ENCODE peak calls at places on chromosome 11, in eight cellular contexts. One of them, this sample, is unnamed.
A peak's percentile ranks its signal among the peaks of the same experiment; 100 is the strongest.

GRCh38 chr11:47348859-47349258 is 3.6 kb downstream of the MYBPC3 start:
- DNase-seq in Panc1: no peak
- DNase-seq in HCT116: peak; percentile 32
- DNase-seq in A549: peak; percentile 50
- DNase-seq in HepG2: peak; percentile 53
- DNase-seq in K562: peak; percentile 51
- DNase-seq in SK-N-SH: peak; percentile 65
- DNase-seq in GM23338: peak; percentile 42
- DNase-seq in this sample: no peak

GRCh38 chr11:106473089-106473722 is 395.7 kb downstream of the AASDHPPT start:
- DNase-seq in HCT116: no peak
- DNase-seq in K562: no peak
- DNase-seq in SK-N-SH: no peak
- DNase-seq in A549: no peak
- DNase-seq in GM23338: no peak
- DNase-seq in Panc1: no peak
- DNase-seq in HepG2: no peak
- DNase-seq in this sample: no peak

GRCh38 chr11:2892215-2893020 is 6.8 kb upstream of the CDKN1C start:
- DNase-seq in SK-N-SH: peak; percentile 92
- DNase-seq in GM23338: peak; percentile 88
- DNase-seq in A549: peak; percentile 74
- DNase-seq in HCT116: no peak
- DNase-seq in HepG2: no peak
- DNase-seq in Panc1: no peak
- DNase-seq in K562: peak; percentile 80
- DNase-seq in this sample: peak; percentile 54

GRCh38 chr11:37574361-37574760 is 976.3 kb upstream of the RAG2 start:
- DNase-seq in K562: no peak
- DNase-seq in GM23338: no peak
- DNase-seq in HCT116: no peak
- DNase-seq in HepG2: no peak
- DNase-seq in SK-N-SH: no peak
- DNase-seq in Panc1: no peak
- DNase-seq in A549: no peak
- DNase-seq in this sample: no peak

GRCh38 chr11:84558085-84558905 is 1068.8 kb downstream of the DLG2 start:
- DNase-seq in GM23338: peak; percentile 82
- DNase-seq in K562: peak; percentile 45
- DNase-seq in HepG2: peak; percentile 80
- DNase-seq in HCT116: peak; percentile 18
- DNase-seq in A549: peak; percentile 44
- DNase-seq in Panc1: peak; percentile 20
- DNase-seq in SK-N-SH: peak; percentile 27
- DNase-seq in this sample: peak; percentile 12

GRCh38 chr11:74460065-74460464 is 7.3 kb downstream of the KCNE3 start:
- DNase-seq in SK-N-SH: no peak
- DNase-seq in HepG2: no peak
- DNase-seq in A549: no peak
- DNase-seq in HCT116: no peak
- DNase-seq in K562: peak; percentile 59
- DNase-seq in GM23338: no peak
- DNase-seq in Panc1: no peak
- DNase-seq in this sample: no peak

GRCh38 chr11:121514401-121514981 is 61.7 kb upstream of the SORL1-AS1 start:
- DNase-seq in HepG2: no peak
- DNase-seq in HCT116: no peak
- DNase-seq in Panc1: no peak
- DNase-seq in SK-N-SH: no peak
- DNase-seq in GM23338: no peak
- DNase-seq in A549: no peak
- DNase-seq in K562: no peak
- DNase-seq in this sample: no peak

GRCh38 chr11:46896719-46897406 is 21.5 kb downstream of the LRP4 start:
- DNase-seq in HepG2: peak; percentile 52
- DNase-seq in Panc1: no peak
- DNase-seq in SK-N-SH: peak; percentile 63
- DNase-seq in GM23338: peak; percentile 44
- DNase-seq in K562: peak; percentile 70
- DNase-seq in A549: peak; percentile 58
- DNase-seq in HCT116: peak; percentile 12
- DNase-seq in this sample: no peak

GRCh38 chr11:5129457-5129877 is 8.7 kb downstream of the OR52A5 start:
- DNase-seq in K562: peak; percentile 83
- DNase-seq in SK-N-SH: no peak
- DNase-seq in Panc1: no peak
- DNase-seq in HCT116: no peak
- DNase-seq in HepG2: no peak
- DNase-seq in GM23338: no peak
- DNase-seq in A549: no peak
- DNase-seq in this sample: no peak

GRCh38 chr11:112599861-112600533 is 339.3 kb upstream of the PLET1 start:
- DNase-seq in A549: no peak
- DNase-seq in SK-N-SH: no peak
- DNase-seq in Panc1: no peak
- DNase-seq in GM23338: no peak
- DNase-seq in HepG2: no peak
- DNase-seq in HCT116: no peak
- DNase-seq in K562: no peak
- DNase-seq in this sample: no peak

GRCh38 chr11:20089796-20090653 is 70.2 kb downstream of the DBX1 start:
- DNase-seq in A549: no peak
- DNase-seq in K562: peak; percentile 81
- DNase-seq in HCT116: no peak
- DNase-seq in SK-N-SH: no peak
- DNase-seq in HepG2: peak; percentile 32
- DNase-seq in GM23338: peak; percentile 10
- DNase-seq in Panc1: no peak
- DNase-seq in this sample: no peak

GRCh38 chr11:118241191-118242098 is 10.7 kb downstream of the MPZL3 start:
- DNase-seq in SK-N-SH: no peak
- DNase-seq in GM23338: no peak
- DNase-seq in K562: peak; percentile 77
- DNase-seq in HCT116: peak; percentile 95
- DNase-seq in A549: no peak
- DNase-seq in HepG2: peak; percentile 39
- DNase-seq in Panc1: no peak
- DNase-seq in this sample: peak; percentile 90
- TF ChIP-seq REST in SK-N-SH: no peak
- TF ChIP-seq REST in GM23338: no peak
- TF ChIP-seq REST in K562: no peak
- TF ChIP-seq REST in HCT116: no peak
- TF ChIP-seq REST in A549: no peak
- TF ChIP-seq REST in HepG2: no peak
- TF ChIP-seq REST in Panc1: no peak
- TF ChIP-seq REST in this sample: no peak

GRCh38 chr11:34403431-34403830 is 35.3 kb upstream of the CAT start:
- DNase-seq in A549: no peak
- DNase-seq in GM23338: no peak
- DNase-seq in Panc1: no peak
- DNase-seq in HCT116: no peak
- DNase-seq in K562: no peak
- DNase-seq in SK-N-SH: no peak
- DNase-seq in HepG2: no peak
- DNase-seq in this sample: no peak

GRCh38 chr11:34405079-34405858 is 33.5 kb upstream of the CAT start:
- DNase-seq in GM23338: no peak
- DNase-seq in HCT116: no peak
- DNase-seq in K562: peak; percentile 8
- DNase-seq in SK-N-SH: no peak
- DNase-seq in A549: no peak
- DNase-seq in HepG2: no peak
- DNase-seq in Panc1: no peak
- DNase-seq in this sample: peak; percentile 87

GRCh38 chr11:34406413-34406812 is 32.3 kb upstream of the CAT start:
- DNase-seq in SK-N-SH: no peak
- DNase-seq in GM23338: no peak
- DNase-seq in HepG2: no peak
- DNase-seq in HCT116: no peak
- DNase-seq in Panc1: no peak
- DNase-seq in K562: no peak
- DNase-seq in A549: no peak
- DNase-seq in this sample: no peak

GRCh38 chr11:34407121-34407813 is 31.5 kb upstream of the CAT start:
- DNase-seq in GM23338: no peak
- DNase-seq in HepG2: peak; percentile 9
- DNase-seq in Panc1: no peak
- DNase-seq in A549: no peak
- DNase-seq in SK-N-SH: no peak
- DNase-seq in HCT116: no peak
- DNase-seq in K562: no peak
- DNase-seq in this sample: no peak

DNA sequence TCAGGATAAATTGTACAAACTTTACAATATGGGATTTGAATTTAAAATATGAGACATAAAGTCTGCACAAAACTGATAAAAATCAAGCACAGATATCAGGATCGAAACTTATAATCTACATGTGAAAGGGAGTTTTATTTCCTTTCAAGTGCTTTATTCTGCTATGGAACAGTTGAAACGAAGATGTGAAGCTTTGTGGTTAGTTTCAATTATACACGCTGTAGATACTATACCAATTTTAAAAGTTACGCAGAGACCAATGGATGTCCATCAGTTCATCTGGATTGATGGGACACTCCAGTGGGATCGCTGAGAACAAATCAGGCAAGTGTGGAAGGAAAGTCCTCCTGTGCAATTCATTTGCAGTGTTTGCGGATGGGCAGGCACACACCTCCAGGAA is 34.5 kb upstream of the CAT start:
- DNase-seq in K562: no peak
- DNase-seq in Panc1: no peak
- DNase-seq in SK-N-SH: no peak
- DNase-seq in HCT116: no peak
- DNase-seq in HepG2: no peak
- DNase-seq in A549: no peak
- DNase-seq in GM23338: no peak
- DNase-seq in this sample: no peak
- TF ChIP-seq CTCF in K562: no peak
- TF ChIP-seq CTCF in Panc1: no peak
- TF ChIP-seq CTCF in SK-N-SH: no peak
- TF ChIP-seq CTCF in HCT116: no peak
- TF ChIP-seq CTCF in HepG2: no peak
- TF ChIP-seq CTCF in A549: no peak
- TF ChIP-seq CTCF in GM23338: no peak
- TF ChIP-seq CTCF in this sample: no peak

DNA sequence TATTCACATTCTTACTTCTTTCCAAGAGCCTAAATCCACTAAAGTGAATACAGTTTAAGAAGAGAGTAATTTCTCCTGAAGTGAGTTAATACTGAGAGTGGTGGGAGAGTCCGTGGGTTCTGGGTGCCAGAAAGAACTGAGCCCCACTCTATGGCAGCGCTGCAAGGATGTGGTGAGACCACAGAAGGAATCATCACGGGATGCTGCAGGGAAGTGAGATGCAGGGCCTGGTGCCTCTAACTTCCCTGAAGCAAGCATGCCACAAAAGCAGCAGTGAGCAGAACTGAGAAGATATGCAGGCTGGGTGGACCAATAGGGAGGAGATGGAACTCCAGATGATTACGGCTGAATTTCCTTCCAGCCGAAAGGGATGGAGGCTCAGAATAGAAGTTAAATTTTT is 5.0 kb upstream of the MMP12 start:
- DNase-seq in Panc1: no peak
- DNase-seq in A549: no peak
- DNase-seq in HCT116: no peak
- DNase-seq in GM23338: no peak
- DNase-seq in SK-N-SH: no peak
- DNase-seq in K562: no peak
- DNase-seq in HepG2: no peak
- DNase-seq in this sample: no peak
- TF ChIP-seq REST in Panc1: no peak
- TF ChIP-seq REST in A549: no peak
- TF ChIP-seq REST in HCT116: no peak
- TF ChIP-seq REST in GM23338: no peak
- TF ChIP-seq REST in SK-N-SH: no peak
- TF ChIP-seq REST in K562: no peak
- TF ChIP-seq REST in HepG2: no peak
- TF ChIP-seq REST in this sample: no peak

GRCh38 chr11:44785856-44786606 is 59.3 kb downstream of the TSPAN18 start:
- DNase-seq in A549: peak; percentile 43
- DNase-seq in K562: no peak
- DNase-seq in HepG2: no peak
- DNase-seq in HCT116: no peak
- DNase-seq in GM23338: peak; percentile 58
- DNase-seq in Panc1: no peak
- DNase-seq in SK-N-SH: peak; percentile 66
- DNase-seq in this sample: no peak
- TF ChIP-seq CTCF in A549: no peak
- TF ChIP-seq CTCF in K562: peak; percentile 48
- TF ChIP-seq CTCF in HepG2: no peak
- TF ChIP-seq CTCF in HCT116: peak; percentile 27
- TF ChIP-seq CTCF in GM23338: peak; percentile 39
- TF ChIP-seq CTCF in Panc1: no peak
- TF ChIP-seq CTCF in SK-N-SH: no peak
- TF ChIP-seq CTCF in this sample: peak; percentile 27

DNA sequence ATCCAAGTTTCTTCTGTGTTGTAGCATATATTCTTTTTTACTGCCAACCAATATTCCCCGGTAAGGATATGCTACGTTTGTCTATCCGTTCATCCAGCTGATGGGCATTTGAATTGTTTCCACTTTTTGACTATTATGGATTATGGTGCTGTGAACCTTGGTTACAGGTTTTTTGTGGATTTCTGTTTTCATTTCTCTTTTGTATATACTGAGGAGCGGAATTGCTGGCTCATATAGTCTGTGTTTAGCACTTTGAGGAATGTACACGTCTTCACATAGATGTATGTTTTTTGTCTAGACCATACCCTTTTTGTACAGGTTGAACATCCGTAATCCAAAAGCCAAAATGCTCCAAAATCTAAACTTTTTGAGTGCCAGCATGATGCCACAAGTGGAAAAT is 23.6 kb downstream of the RCOR2 start:
- DNase-seq in K562: no peak
- DNase-seq in A549: no peak
- DNase-seq in SK-N-SH: no peak
- DNase-seq in Panc1: no peak
- DNase-seq in HepG2: no peak
- DNase-seq in GM23338: no peak
- DNase-seq in HCT116: no peak
- DNase-seq in this sample: no peak
- TF ChIP-seq REST in K562: no peak
- TF ChIP-seq REST in A549: no peak
- TF ChIP-seq REST in SK-N-SH: no peak
- TF ChIP-seq REST in Panc1: no peak
- TF ChIP-seq REST in HepG2: no peak
- TF ChIP-seq REST in GM23338: no peak
- TF ChIP-seq REST in HCT116: no peak
- TF ChIP-seq REST in this sample: no peak

DNA sequence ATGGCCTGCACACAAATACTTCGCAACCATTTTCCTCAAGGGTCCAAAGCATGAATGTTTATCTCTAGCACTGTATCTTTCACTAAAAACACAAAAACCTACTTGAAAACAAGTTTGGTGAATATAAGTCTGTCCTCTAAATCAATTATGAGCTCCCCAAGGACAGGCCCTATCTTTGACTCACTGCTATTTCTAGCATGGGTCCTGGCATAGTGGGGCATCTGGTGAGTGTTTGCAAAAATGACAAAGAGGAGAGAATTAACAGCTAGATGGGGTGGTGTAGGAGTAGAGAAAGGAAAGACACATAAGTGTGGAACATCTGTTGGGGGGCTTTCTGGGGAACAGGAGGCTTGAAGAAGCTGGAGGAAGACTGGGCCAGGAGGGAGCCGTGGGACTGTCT is 74.0 kb upstream of the PHOX2A start:
- DNase-seq in A549: no peak
- DNase-seq in SK-N-SH: no peak
- DNase-seq in HCT116: no peak
- DNase-seq in Panc1: no peak
- DNase-seq in HepG2: no peak
- DNase-seq in K562: no peak
- DNase-seq in GM23338: no peak
- DNase-seq in this sample: no peak
- TF ChIP-seq CTCF in A549: no peak
- TF ChIP-seq CTCF in SK-N-SH: no peak
- TF ChIP-seq CTCF in HCT116: no peak
- TF ChIP-seq CTCF in Panc1: no peak
- TF ChIP-seq CTCF in HepG2: no peak
- TF ChIP-seq CTCF in K562: no peak
- TF ChIP-seq CTCF in GM23338: no peak
- TF ChIP-seq CTCF in this sample: no peak

This sample was measured in HL-60.